ENCODE peak calls at places on chromosome 16, in seven cellular contexts. N is astrocyte of the hippocampus, Y is neural progenitor cell, O is GM06990, R is HTR-8/SVneo, C is cardiac muscle cell, H is mucosa of gallbladder. K is an unnamed sample.

GRCh38 chr16:80938035-80938927 is 68.4 kb downstream of the CMC2 start:
- DNase-seq in N (peak), Y (peak), O (no peak), R (peak), C (no peak), H (peak), K (peak)

GRCh38 chr16:67953641-67954375 is 9.9 kb upstream of the LCAT start:
- DNase-seq in N (no peak), Y (no peak), O (no peak), R (no peak), C (no peak), H (no peak), K (no peak)

GRCh38 chr16:55907661-55908060 is 32.5 kb upstream of the CES5A start:
- DNase-seq in N (no peak), Y (no peak), O (no peak), R (no peak), C (no peak), H (no peak), K (no peak)

GRCh38 chr16:1902547-1903219 is 15.5 kb downstream of the HS3ST6 start:
- DNase-seq in N (no peak), Y (peak), O (no peak), R (no peak), C (no peak), H (no peak), K (no peak)

GRCh38 chr16:71295950-71296349 is 6.7 kb upstream of the CMTR2 start:
- DNase-seq in N (no peak), Y (no peak), O (no peak), R (no peak), C (no peak), H (no peak), K (no peak)

GRCh38 chr16:88804552-88805339 is 1.2 kb downstream of the CDT1 start:
- DNase-seq in N (no peak), Y (no peak), O (peak), R (no peak), C (no peak), H (no peak), K (peak)

GRCh38 chr16:71520550-71520949 is 5.7 kb upstream of the CHST4 start:
- DNase-seq in N (no peak), Y (no peak), O (no peak), R (peak), C (no peak), H (no peak), K (peak)

GRCh38 chr16:20023190-20023589 is 50.5 kb downstream of the GPR139 start:
- DNase-seq in N (peak), Y (peak), O (no peak), R (no peak), C (peak), H (no peak), K (peak)

GRCh38 chr16:55421225-55421624 is 57.8 kb upstream of the MMP2 start:
- DNase-seq in N (no peak), Y (no peak), O (no peak), R (no peak), C (no peak), H (no peak), K (no peak)

GRCh38 chr16:28092721-28093382 is 29.3 kb upstream of the GSG1L start:
- DNase-seq in N (peak), Y (no peak), O (no peak), R (no peak), C (no peak), H (no peak), K (no peak)

GRCh38 chr16:57028086-57028485 is 38.7 kb downstream of the NLRC5 start:
- DNase-seq in N (no peak), Y (no peak), O (no peak), R (no peak), C (no peak), H (no peak), K (no peak)

GRCh38 chr16:53509906-53510703 is 7.1 kb upstream of the AKTIP start:
- DNase-seq in N (peak), Y (peak), O (no peak), R (peak), C (peak), H (peak), K (peak)

GRCh38 chr16:57732011-57732410 is 3.6 kb upstream of the KATNB1 start:
- DNase-seq in N (no peak), Y (no peak), O (no peak), R (no peak), C (no peak), H (no peak), K (no peak)

GRCh38 chr16:89491238-89491869 is 993 bp upstream of the ANKRD11 start:
- DNase-seq in N (peak), Y (peak), O (no peak), R (no peak), C (no peak), H (no peak), K (peak)

GRCh38 chr16:71230122-71230845 is at the start of gene HYDIN:
- DNase-seq in N (peak), Y (peak), O (peak), R (peak), C (peak), H (peak), K (peak)

GRCh38 chr16:19785512-19786130 is 67.5 kb downstream of the IQCK start:
- DNase-seq in N (peak), Y (no peak), O (no peak), R (no peak), C (no peak), H (no peak), K (no peak)

GRCh38 chr16:23518435-23518891 is 8.2 kb upstream of the GGA2 start:
- DNase-seq in N (no peak), Y (no peak), O (peak), R (no peak), C (no peak), H (no peak), K (no peak)

GRCh38 chr16:81657224-81657623 is 121.9 kb upstream of the PLCG2 start:
- DNase-seq in N (no peak), Y (no peak), O (no peak), R (no peak), C (peak), H (no peak), K (no peak)

GRCh38 chr16:81593481-81593880 is 148.9 kb downstream of the CMIP start:
- DNase-seq in N (no peak), Y (no peak), O (no peak), R (no peak), C (no peak), H (no peak), K (no peak)

GRCh38 chr16:53456625-53457024 is 22.4 kb downstream of the RBL2 start:
- DNase-seq in N (peak), Y (no peak), O (no peak), R (no peak), C (no peak), H (no peak), K (no peak)

GRCh38 chr16:67260426-67261063 is 11.8 kb downstream of the SLC9A5 start:
- DNase-seq in N (peak), Y (peak), O (no peak), R (peak), C (peak), H (peak), K (peak)

GRCh38 chr16:64964126-64964540 is 157.7 kb downstream of the CDH11 start:
- DNase-seq in N (peak), Y (no peak), O (no peak), R (no peak), C (no peak), H (no peak), K (peak)

GRCh38 chr16:77236063-77236511 is 36.9 kb downstream of the SYCE1L start:
- DNase-seq in N (peak), Y (peak), O (peak), R (peak), C (peak), H (peak), K (peak)

GRCh38 chr16:85347213-85347591 is 234.9 kb upstream of the CIBAR2 start:
- DNase-seq in N (no peak), Y (peak), O (no peak), R (no peak), C (peak), H (no peak), K (no peak)

GRCh38 chr16:87499189-87499486 is 6.3 kb upstream of the ZCCHC14 start:
- DNase-seq in N (peak), Y (no peak), O (no peak), R (peak), C (no peak), H (no peak), K (peak)

GRCh38 chr16:2840914-2841313 is 10.8 kb downstream of the ZG16B start:
- DNase-seq in N (no peak), Y (no peak), O (no peak), R (no peak), C (no peak), H (no peak), K (no peak)

GRCh38 chr16:3023415-3023668 is 400 bp downstream of the HCFC1R1 start:
- DNase-seq in N (peak), Y (no peak), O (no peak), R (peak), C (no peak), H (no peak), K (peak)

GRCh38 chr16:59210955-59211541 is 476.9 kb upstream of the GOT2 start:
- DNase-seq in N (peak), Y (peak), O (no peak), R (peak), C (peak), H (peak), K (peak)

GRCh38 chr16:46972971-46973456 is 460 bp downstream of the DNAJA2 start:
- DNase-seq in N (no peak), Y (peak), O (peak), R (peak), C (peak), H (peak), K (no peak)

GRCh38 chr16:17532338-17532995 is 61.7 kb upstream of the XYLT1 start:
- DNase-seq in N (no peak), Y (no peak), O (peak), R (no peak), C (no peak), H (no peak), K (no peak)

GRCh38 chr16:20844588-20844987 is 38.3 kb downstream of the REXO5 start:
- DNase-seq in N (no peak), Y (no peak), O (no peak), R (no peak), C (no peak), H (no peak), K (no peak)

GRCh38 chr16:17229766-17230165 is 241.0 kb downstream of the XYLT1 start:
- DNase-seq in N (no peak), Y (no peak), O (no peak), R (no peak), C (no peak), H (no peak), K (no peak)

GRCh38 chr16:54931041-54931756 is 534 bp downstream of the IRX5 start:
- DNase-seq in N (peak), Y (peak), O (no peak), R (no peak), C (peak), H (no peak), K (peak)

GRCh38 chr16:81445143-81445922 is 725 bp downstream of the CMIP start:
- DNase-seq in N (peak), Y (peak), O (peak), R (peak), C (peak), H (no peak), K (peak)

GRCh38 chr16:89216315-89217137 is 977 bp upstream of the ZNF778 start:
- DNase-seq in N (peak), Y (peak), O (no peak), R (peak), C (peak), H (peak), K (peak)

GRCh38 chr16:14193316-14193871 is 122.3 kb downstream of the MRTFB start:
- DNase-seq in N (no peak), Y (no peak), O (peak), R (no peak), C (no peak), H (no peak), K (no peak)

GRCh38 chr16:69934044-69934443 is 17.1 kb upstream of the CLEC18A start:
- DNase-seq in N (no peak), Y (no peak), O (no peak), R (no peak), C (no peak), H (no peak), K (no peak)